ENCODE peak calls at places on chromosomes 3 and 15, in six cellular contexts. I is cardiac septum; S is activated T-cell treated with anti-CD3 and anti-CD28 coated beads for 4 hours; R is left colon; U is right cardiac atrium; V is stimulated activated CD4-positive, alpha-beta T cell treated with anti-CD3 and anti-CD28 coated beads, Interleukin-1b, Interleukin-23, amount 100 ng/mL, for 24 hours. G is an unnamed sample.

GRCh38 chr3:150371741-150372254 is 36.3 kb upstream of the TSC22D2 start:
- DNase-seq in I (no peak), V (no peak), S (no peak), U (peak), R (no peak), G (no peak)

GRCh38 chr15:100995471-100996430 is 76.6 kb downstream of the LRRK1 start:
- DNase-seq in I (no peak), R (no peak), U (no peak), S (no peak), V (no peak), G (peak)

GRCh38 chr15:62770111-62770660 is 272.4 kb upstream of the TPM1 start:
- DNase-seq in I (no peak), U (no peak), R (no peak), S (no peak), V (no peak), G (no peak)

GRCh38 chr3:138781012-138781470 is 53.7 kb downstream of the PIK3CB start:
- DNase-seq in V (no peak), U (no peak), S (peak), R (no peak), I (no peak), G (no peak)

GRCh38 chr3:95280711-95281352 is 1218.0 kb downstream of the NSUN3 start:
- DNase-seq in R (no peak), U (no peak), V (no peak), I (no peak), S (no peak), G (no peak)

GRCh38 chr3:133750201-133750748 is 4.1 kb downstream of the TF start:
- DNase-seq in R (no peak), V (no peak), S (no peak), I (no peak), U (peak), G (no peak)

GRCh38 chr3:172673210-172673679 is 37.6 kb downstream of the NCEH1 start:
- DNase-seq in S (peak), U (peak), V (peak), R (peak), I (no peak), G (no peak)

GRCh38 chr3:13420051-13420816 is at the start of gene NUP210:
- DNase-seq in R (peak), I (no peak), U (peak), S (peak), V (peak), G (no peak)

GRCh38 chr3:194262345-194263305 is 88.5 kb downstream of the CPN2 start:
- DNase-seq in U (no peak), V (no peak), R (no peak), I (peak), S (no peak), G (no peak)

G was measured in lower leg skin.